ENCODE peak calls at places on chromosomes 5 and 9, in eight cellular contexts. Z is HCT116, W is HepG2, F is SK-N-SH, X is A549, G is GM23338, L is K562, K is Panc1. J is an unnamed sample.

GRCh38 chr9:77879344-77880089 is 152.1 kb downstream of the GNAQ start:
- DNase-seq in Z (peak; percentile 31), W (no peak), F (no peak), X (peak; percentile 35), G (no peak), L (no peak), K (no peak), J (no peak)

GRCh38 chr5:107516452-107517184 is 154.1 kb downstream of the EFNA5 start:
- DNase-seq in Z (no peak), W (no peak), F (no peak), X (no peak), G (no peak), L (no peak), K (no peak), J (no peak)

GRCh38 chr9:133160742-133161541 is 2.8 kb downstream of the GBGT1 start:
- DNase-seq in Z (peak; percentile 68), W (peak; percentile 52), F (peak; percentile 88), X (peak; percentile 83), G (peak; percentile 68), L (peak; percentile 86), K (no peak), J (peak; percentile 65)

GRCh38 chr5:111726986-111727385 is 30.0 kb downstream of the NREP start:
- DNase-seq in Z (no peak), W (no peak), F (no peak), X (no peak), G (no peak), L (no peak), K (no peak), J (no peak)

GRCh38 chr9:86687788-86688187 is 259.5 kb downstream of the GAS1 start:
- DNase-seq in Z (no peak), W (no peak), F (no peak), X (no peak), G (peak; percentile 3), L (no peak), K (no peak), J (no peak)

GRCh38 chr9:249025-249424 is 34.4 kb downstream of the DOCK8 start:
- DNase-seq in Z (no peak), W (no peak), F (no peak), X (no peak), G (no peak), L (peak; percentile 78), K (no peak), J (no peak)

GRCh38 chr5:150001660-150002493 is 1.3 kb downstream of the HMGXB3 start:
- DNase-seq in Z (peak; percentile 48), W (peak; percentile 77), F (peak; percentile 78), X (peak; percentile 76), G (peak; percentile 78), L (peak; percentile 80), K (peak; percentile 25), J (peak; percentile 63)

GRCh38 chr5:59654691-59655090 is 238.8 kb downstream of the PDE4D start:
- DNase-seq in Z (no peak), W (no peak), F (no peak), X (no peak), G (no peak), L (no peak), K (no peak), J (no peak)

GRCh38 chr5:6543830-6544560 is 88.8 kb downstream of the NSUN2 start:
- DNase-seq in Z (no peak), W (no peak), F (no peak), X (no peak), G (no peak), L (no peak), K (no peak), J (no peak)

GRCh38 chr9:93598647-93599241 is 22.4 kb downstream of the PHF2 start:
- DNase-seq in Z (no peak), W (no peak), F (no peak), X (no peak), G (no peak), L (no peak), K (no peak), J (no peak)

GRCh38 chr9:128107260-128107970 is 20.1 kb downstream of the PTGES2 start:
- DNase-seq in Z (no peak), W (no peak), F (no peak), X (no peak), G (no peak), L (no peak), K (no peak), J (no peak)

GRCh38 chr9:128107971-128108783 is 19.4 kb downstream of the PTGES2 start:
- DNase-seq in Z (no peak), W (no peak), F (peak; percentile 19), X (no peak), G (no peak), L (no peak), K (no peak), J (no peak)

GRCh38 chr9:128105538-128106175 is 21.9 kb downstream of the PTGES2 start:
- DNase-seq in Z (no peak), W (no peak), F (no peak), X (no peak), G (no peak), L (no peak), K (no peak), J (no peak)

GRCh38 chr9:128106181-128106939 is 21.2 kb downstream of the PTGES2 start:
- DNase-seq in Z (no peak), W (no peak), F (peak; percentile 16), X (no peak), G (no peak), L (no peak), K (no peak), J (no peak)

GRCh38 chr9:128106940-128107259 is 20.6 kb downstream of the PTGES2 start:
- DNase-seq in Z (no peak), W (no peak), F (no peak), X (no peak), G (no peak), L (no peak), K (no peak), J (no peak)
- TF ChIP-seq REST in Z (no peak), W (no peak), F (no peak), X (no peak), G (no peak), L (no peak), K (no peak), J (no peak)

GRCh38 chr9:116737137-116737546 is 50.0 kb downstream of the TRIM32 start:
- DNase-seq in Z (peak; percentile 64), W (peak; percentile 66), F (peak; percentile 83), X (peak; percentile 79), G (peak; percentile 97), L (peak; percentile 83), K (peak; percentile 33), J (peak; percentile 67)
- TF ChIP-seq REST in Z (no peak), W (no peak), F (no peak), X (no peak), G (no peak), L (no peak), K (no peak), J (no peak)

DNA sequence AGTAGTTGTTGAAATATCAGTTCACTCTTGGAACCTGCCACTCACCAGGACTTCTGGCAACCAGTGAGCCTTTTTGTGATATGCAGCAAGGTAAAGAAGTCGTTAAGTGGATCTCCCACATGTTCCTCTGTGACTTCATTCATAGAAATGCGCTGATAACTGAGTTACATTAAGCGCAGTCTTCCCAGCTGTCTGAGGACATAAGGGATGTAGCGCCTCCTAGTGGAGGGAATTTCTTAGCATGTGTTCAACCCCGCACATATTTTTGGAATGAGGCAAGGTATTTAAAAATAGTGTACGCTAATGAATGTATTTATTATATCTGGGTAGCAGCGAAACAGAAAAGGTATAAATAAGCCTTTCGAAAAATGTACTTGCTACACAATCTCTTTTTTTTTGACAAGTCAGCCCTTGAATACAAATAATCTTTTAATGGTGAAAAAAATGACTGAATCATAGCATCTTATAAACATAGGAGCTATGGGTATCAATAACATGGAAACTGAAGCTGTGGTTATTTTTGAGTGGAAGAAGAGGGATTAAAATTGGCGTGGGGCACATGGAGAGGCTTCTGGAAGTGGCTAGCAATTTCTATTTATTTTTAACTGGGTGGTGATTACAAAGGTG is 38.0 kb downstream of the PALM2AKAP2 start:
- DNase-seq in Z (peak; percentile 78), W (peak; percentile 83), F (peak; percentile 45), X (peak; percentile 85), G (peak; percentile 97), L (peak; percentile 82), K (peak; percentile 69), J (peak; percentile 53)
- TF ChIP-seq REST in Z (no peak), W (no peak), F (no peak), X (no peak), G (no peak), L (no peak), K (no peak), J (no peak)

GRCh38 chr9:107751522-107752235 is 262.1 kb upstream of the KLF4 start:
- DNase-seq in Z (peak; percentile 66), W (peak; percentile 72), F (no peak), X (peak; percentile 77), G (peak; percentile 4), L (peak; percentile 33), K (peak; percentile 50), J (no peak)
- TF ChIP-seq REST in Z (no peak), W (no peak), F (no peak), X (no peak), G (no peak), L (no peak), K (no peak), J (no peak)

DNA sequence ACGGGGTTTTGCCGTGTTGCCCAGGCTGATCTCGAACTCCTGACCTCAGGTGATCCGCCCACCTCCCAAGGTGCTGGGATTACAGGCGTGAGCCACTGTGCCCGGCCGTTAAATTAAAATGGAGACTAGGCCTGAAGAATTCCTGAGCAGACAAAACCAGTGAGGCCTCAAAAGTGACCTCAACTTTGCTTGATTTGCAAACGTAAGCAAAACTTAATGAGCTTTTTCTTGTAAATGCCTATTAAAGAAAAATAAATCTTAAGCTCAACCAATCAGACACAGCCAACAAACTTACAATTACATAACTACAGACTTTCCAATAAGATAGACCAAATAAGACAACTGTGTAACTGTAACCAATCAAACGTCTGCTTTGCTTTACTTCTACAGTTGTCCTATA is 111.3 kb upstream of the SEMA6A start:
- DNase-seq in Z (no peak), W (no peak), F (no peak), X (no peak), G (no peak), L (no peak), K (no peak), J (no peak)
- TF ChIP-seq REST in Z (no peak), W (no peak), F (no peak), X (no peak), G (no peak), L (no peak), K (no peak), J (no peak)

DNA sequence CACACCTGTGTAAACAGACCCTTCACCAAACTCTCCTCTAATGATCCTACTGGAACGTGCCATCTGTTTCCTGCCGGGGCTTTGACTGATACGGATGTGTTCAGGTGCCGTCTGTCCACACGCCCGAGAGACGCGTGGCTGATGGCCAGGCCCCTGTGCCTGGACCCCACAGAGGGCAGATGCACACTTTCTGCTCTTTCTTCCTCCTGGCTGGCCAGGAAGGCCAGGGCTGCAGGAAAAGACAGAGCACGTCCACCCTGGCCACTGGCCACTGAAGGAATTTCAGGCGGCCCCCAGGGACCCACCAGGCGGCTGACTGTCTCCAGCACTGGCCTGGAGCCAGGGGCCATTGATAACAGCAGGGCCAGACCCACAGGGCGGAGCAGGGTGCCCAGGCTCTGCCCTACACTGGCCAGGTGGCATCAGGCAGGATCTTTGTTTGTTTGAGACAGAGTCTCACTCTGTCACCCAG is 3.6 kb upstream of the ENG start:
- DNase-seq in Z (no peak), W (no peak), F (peak; percentile 82), X (no peak), G (no peak), L (no peak), K (no peak), J (no peak)
- TF ChIP-seq REST in Z (no peak), W (no peak), F (no peak), X (no peak), G (no peak), L (no peak), K (no peak), J (no peak)

GRCh38 chr9:30349526-30350513 is 2034.6 kb upstream of the ACO1 start:
- DNase-seq in Z (no peak), W (no peak), F (no peak), X (peak; percentile 2), G (no peak), L (no peak), K (no peak), J (no peak)
- TF ChIP-seq REST in Z (no peak), W (no peak), F (no peak), X (no peak), G (no peak), L (no peak), K (no peak), J (no peak)

J was measured in HL-60.